ENCODE peak calls at places on chromosomes 6 and 20, in seven cellular contexts. S, D, G, F, O, R and T are unnamed samples.

GRCh38 chr6:37648465-37649330 is 49.0 kb downstream of the MDGA1 start:
- DNase-seq in F (peak), S (no peak), R (no peak), D (no peak), G (no peak), O (no peak), T (no peak)

GRCh38 chr6:145551164-145551563 is 184.2 kb downstream of the EPM2A start:
- DNase-seq in G (no peak), O (no peak), R (no peak), S (no peak), D (no peak), F (no peak), T (no peak)

GRCh38 chr6:5950448-5950847 is 56.3 kb downstream of the NRN1 start:
- DNase-seq in S (no peak), R (no peak), D (no peak), O (no peak), G (no peak), F (peak), T (peak)

GRCh38 chr6:105545206-105545920 is 142.5 kb upstream of the PREP start:
- DNase-seq in G (no peak), F (no peak), O (no peak), D (no peak), R (no peak), S (no peak), T (no peak)

GRCh38 chr20:14612389-14612788 is 275.0 kb upstream of the FLRT3 start:
- DNase-seq in S (no peak), F (no peak), D (no peak), R (no peak), G (no peak), O (no peak), T (no peak)

GRCh38 chr6:74731204-74731603 is 474.6 kb downstream of the COL12A1 start:
- DNase-seq in O (peak), G (no peak), S (no peak), F (no peak), D (no peak), R (no peak), T (peak)

GRCh38 chr6:27582928-27583725 is 110.2 kb upstream of the ZNF184 start:
- DNase-seq in G (no peak), R (no peak), F (peak), S (no peak), O (no peak), D (no peak), T (peak)

GRCh38 chr6:125808060-125808459 is 17.3 kb downstream of the NCOA7 start:
- DNase-seq in S (no peak), R (no peak), O (no peak), D (no peak), F (no peak), G (no peak), T (no peak)

GRCh38 chr20:49727473-49727872 is 13.8 kb upstream of the B4GALT5 start:
- DNase-seq in O (no peak), G (no peak), R (no peak), S (no peak), F (no peak), D (no peak), T (no peak)

GRCh38 chr6:4516206-4516605 is 260.0 kb upstream of the CDYL start:
- DNase-seq in D (no peak), R (no peak), F (no peak), G (no peak), S (no peak), O (no peak), T (no peak)

GRCh38 chr6:133340557-133340956 is 99.4 kb downstream of the EYA4 start:
- DNase-seq in R (no peak), F (no peak), D (no peak), O (no peak), S (peak), G (no peak), T (peak)

GRCh38 chr6:90008908-90009501 is 114.7 kb downstream of the GJA10 start:
- DNase-seq in F (no peak), S (no peak), R (no peak), D (no peak), O (no peak), G (no peak), T (peak)

GRCh38 chr6:69416739-69417138 is 380.1 kb downstream of the LMBRD1 start:
- DNase-seq in G (no peak), R (no peak), O (peak), F (no peak), S (no peak), D (peak), T (peak)

GRCh38 chr20:51128198-51128597 is 105.3 kb upstream of the KCNG1 start:
- DNase-seq in D (no peak), F (peak), S (no peak), O (no peak), R (no peak), G (no peak), T (peak)

GRCh38 chr6:141744971-141745370 is 387.8 kb upstream of the GJE1 start:
- DNase-seq in G (no peak), S (no peak), F (no peak), R (no peak), O (no peak), D (no peak), T (peak)